ENCODE peak calls at places on chromosomes 3 and 15, in five cellular contexts. C is GM12878, J is HepG2, R is K562, O is Panc1. Q is an unnamed sample.
A peak's percentile ranks its signal among the peaks of the same experiment; 100 is the strongest.

GRCh38 chr3:121855555-121855954 is 20.5 kb downstream of the EAF2 start:
- DNase-seq in C (no peak), J (peak; percentile 15), R (peak; percentile 9), O (no peak), Q (no peak)

GRCh38 chr15:50046159-50046558 is 72.9 kb downstream of the ATP8B4 start:
- DNase-seq in C (no peak), J (no peak), R (no peak), O (no peak), Q (no peak)

GRCh38 chr15:77474310-77474986 is 53.8 kb downstream of the HMG20A start:
- DNase-seq in C (no peak), J (no peak), R (no peak), O (no peak), Q (no peak)

GRCh38 chr3:51680663-51681230 is 9.7 kb downstream of the TEX264 start:
- DNase-seq in C (no peak), J (no peak), R (no peak), O (no peak), Q (no peak)

GRCh38 chr15:61528590-61528929 is 299.5 kb upstream of the RORA start:
- DNase-seq in C (no peak), J (no peak), R (no peak), O (no peak), Q (no peak)

GRCh38 chr15:51726302-51727073 is 11.0 kb downstream of the LYSMD2 start:
- DNase-seq in C (no peak), J (peak; percentile 10), R (peak; percentile 82), O (no peak), Q (no peak)

GRCh38 chr15:95842576-95842975 is 487.9 kb upstream of the NR2F2 start:
- DNase-seq in C (no peak), J (no peak), R (no peak), O (no peak), Q (no peak)

GRCh38 chr3:168096210-168096795 is 579 bp upstream of the GOLIM4 start:
- DNase-seq in C (peak; percentile 56), J (peak; percentile 87), R (peak; percentile 67), O (peak; percentile 80), Q (no peak)

GRCh38 chr3:148882288-148882687 is 17.2 kb downstream of the CPA3 start:
- DNase-seq in C (no peak), J (no peak), R (no peak), O (no peak), Q (no peak)

GRCh38 chr3:114569186-114569585 is 275.4 kb downstream of the TIGIT start:
- DNase-seq in C (no peak), J (no peak), R (no peak), O (no peak), Q (no peak)

GRCh38 chr3:24351779-24352469 is 142.7 kb downstream of the THRB start:
- DNase-seq in C (no peak), J (no peak), R (peak; percentile 83), O (no peak), Q (no peak)

GRCh38 chr3:112134335-112135124 is 1.5 kb upstream of the GCSAM start:
- DNase-seq in C (no peak), J (no peak), R (no peak), O (no peak), Q (no peak)
- TF ChIP-seq REST in C (no peak), J (no peak), R (no peak), O (no peak), Q (no peak)

DNA sequence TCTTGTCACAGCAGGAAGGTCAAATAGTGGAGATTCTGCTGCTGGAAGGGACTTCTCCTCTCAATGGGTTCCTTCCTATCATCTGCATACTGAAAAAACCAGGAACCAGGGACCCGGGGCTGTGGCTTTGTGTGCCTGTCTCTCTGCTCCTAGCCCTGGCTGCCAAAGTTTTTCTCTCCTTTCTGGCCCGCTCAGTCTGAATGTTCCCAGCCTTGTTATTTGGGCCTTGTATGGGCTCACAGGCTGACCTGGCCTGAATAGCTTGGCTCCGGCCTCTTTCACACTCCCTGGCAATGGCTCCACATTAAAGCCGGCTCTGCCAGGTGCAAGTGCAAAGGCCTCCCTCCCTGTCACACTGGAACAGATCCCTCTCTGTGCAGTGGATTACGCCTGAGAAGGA is 94.6 kb downstream of the LRIG1 start:
- DNase-seq in C (no peak), J (no peak), R (no peak), O (no peak), Q (no peak)
- TF ChIP-seq POLR2AphosphoS5 in C (no peak), J (no peak), R (no peak), O (no peak), Q (no peak)

GRCh38 chr3:126377211-126377610 is 17.5 kb upstream of the CFAP100 start:
- DNase-seq in C (no peak), J (no peak), R (no peak), O (no peak), Q (no peak)

GRCh38 chr3:126375835-126376331 is 18.7 kb upstream of the KLF15 start:
- DNase-seq in C (no peak), J (no peak), R (no peak), O (no peak), Q (no peak)

GRCh38 chr3:126378341-126378751 is 16.4 kb upstream of the CFAP100 start:
- DNase-seq in C (no peak), J (no peak), R (no peak), O (no peak), Q (no peak)

GRCh38 chr3:126376464-126376863 is 18.2 kb upstream of the CFAP100 start:
- DNase-seq in C (no peak), J (no peak), R (no peak), O (no peak), Q (no peak)

GRCh38 chr3:126380011-126380768 is 14.5 kb upstream of the CFAP100 start:
- DNase-seq in C (no peak), J (no peak), R (no peak), O (no peak), Q (no peak)
- TF ChIP-seq REST in C (no peak), J (no peak), R (no peak), O (no peak), Q (no peak)

DNA sequence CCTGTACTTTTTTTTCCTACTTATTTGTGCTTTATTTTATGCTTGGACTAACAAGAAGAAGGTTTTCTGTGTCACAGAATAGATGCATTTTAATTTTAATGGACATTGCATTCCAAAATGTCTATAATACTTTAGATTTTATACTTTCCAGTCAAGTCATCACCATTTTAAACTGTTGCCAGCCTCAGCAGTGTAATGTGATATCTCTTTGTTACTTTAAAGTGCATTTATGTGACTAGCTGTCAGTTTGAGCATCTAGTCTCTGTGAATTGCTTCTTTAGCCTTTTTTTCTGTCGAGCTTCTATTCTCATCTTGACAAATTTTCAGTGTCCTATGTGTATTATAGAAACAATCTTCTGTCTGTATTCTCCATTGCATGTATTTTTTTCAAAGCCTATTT is 511.4 kb upstream of the CBLB start:
- DNase-seq in C (no peak), J (no peak), R (no peak), O (no peak), Q (no peak)
- TF ChIP-seq POLR2AphosphoS5 in C (no peak), J (no peak), R (no peak), O (no peak), Q (no peak)

GRCh38 chr3:58535531-58536500 is 1.2 kb downstream of the ACOX2 start:
- DNase-seq in C (no peak), J (peak; percentile 89), R (peak; percentile 11), O (no peak), Q (no peak)
- TF ChIP-seq REST in C (no peak), J (no peak), R (no peak), O (no peak), Q (no peak)

DNA sequence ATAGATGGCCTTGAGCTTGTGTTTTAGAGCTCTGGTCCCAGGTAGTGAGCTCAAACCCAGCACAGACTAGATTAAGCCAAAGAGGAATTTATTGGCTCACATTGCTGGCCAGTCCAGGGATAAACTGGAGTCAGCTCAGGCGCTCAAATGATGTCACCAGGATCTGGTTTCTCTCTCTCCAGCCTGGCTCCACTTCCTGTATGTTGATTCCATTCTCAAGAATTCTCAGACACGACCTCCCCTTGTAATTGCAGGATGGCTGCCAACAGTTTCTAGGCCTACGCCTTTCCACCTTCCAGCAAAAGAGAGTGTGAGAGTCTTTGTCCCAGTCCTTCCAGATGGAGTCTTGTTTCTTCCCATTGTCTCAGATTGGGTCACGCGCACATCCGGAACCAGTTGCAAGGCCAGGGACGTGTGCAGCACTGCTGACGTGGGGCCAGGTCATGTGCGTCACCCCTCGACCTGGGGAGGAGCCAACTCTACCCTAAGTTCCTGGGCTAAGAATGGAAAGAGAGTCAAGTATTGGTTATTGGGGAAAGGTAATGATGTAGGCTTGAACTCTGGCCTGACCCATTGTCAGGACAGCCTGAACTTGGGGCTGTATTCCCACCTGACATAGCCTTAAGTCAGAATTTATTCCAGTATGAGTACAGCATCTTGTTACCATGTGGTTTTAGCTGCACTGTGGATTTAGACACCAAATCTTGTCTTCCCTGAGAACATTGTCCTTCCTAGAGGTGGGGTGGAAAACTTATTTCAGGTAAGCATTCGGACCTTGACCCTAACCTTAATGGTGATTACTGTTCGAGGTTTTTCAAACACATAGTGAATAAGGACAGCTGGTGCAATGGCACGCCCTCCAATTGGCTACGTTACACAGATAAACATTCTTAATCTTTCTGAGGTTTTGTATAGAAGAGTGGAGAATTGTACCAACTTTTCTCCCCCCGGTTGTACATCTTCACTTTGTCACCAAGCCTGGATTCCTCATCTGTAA is 31.7 kb downstream of the CACNA1D start:
- DNase-seq in C (no peak), J (no peak), R (no peak), O (no peak), Q (no peak)
- TF ChIP-seq POLR2AphosphoS5 in C (no peak), J (no peak), R (no peak), O (no peak), Q (no peak)

DNA sequence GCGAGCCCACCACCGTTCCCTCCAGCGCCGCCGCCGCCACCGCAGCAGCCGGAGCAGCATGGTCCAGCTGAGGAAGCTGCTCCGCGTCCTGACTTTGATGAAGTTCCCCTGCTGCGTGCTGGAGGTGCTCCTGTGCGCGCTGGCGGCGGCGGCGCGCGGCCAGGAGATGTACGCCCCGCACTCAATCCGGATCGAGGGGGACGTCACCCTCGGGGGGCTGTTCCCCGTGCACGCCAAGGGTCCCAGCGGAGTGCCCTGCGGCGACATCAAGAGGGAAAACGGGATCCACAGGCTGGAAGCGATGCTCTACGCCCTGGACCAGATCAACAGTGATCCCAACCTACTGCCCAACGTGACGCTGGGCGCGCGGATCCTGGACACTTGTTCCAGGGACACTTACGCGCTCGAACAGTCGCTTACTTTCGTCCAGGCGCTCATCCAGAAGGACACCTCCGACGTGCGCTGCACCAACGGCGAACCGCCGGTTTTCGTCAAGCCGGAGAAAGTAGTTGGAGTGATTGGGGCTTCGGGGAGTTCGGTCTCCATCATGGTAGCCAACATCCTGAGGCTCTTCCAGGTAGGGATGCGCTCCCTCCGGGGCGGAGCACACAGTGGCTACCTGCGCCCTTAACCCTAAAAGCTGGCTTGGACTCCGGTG is 545 bp downstream of the GRM7 start:
- DNase-seq in C (no peak), J (no peak), R (no peak), O (no peak), Q (no peak)
- TF ChIP-seq REST in C (no peak), J (no peak), R (no peak), O (no peak), Q (no peak)